ENCODE peak calls at places on chromosomes 5 and 9, in six cellular contexts. I, C, F, P, V and D are unnamed samples.

GRCh38 chr5:65924366-65925093 is 1.8 kb upstream of the ERBIN start:
- DNase-seq in I (no peak), C (no peak), F (no peak), P (peak), V (no peak), D (no peak)

GRCh38 chr9:21682981-21683380 is 119.5 kb upstream of the MTAP start:
- DNase-seq in I (no peak), C (no peak), F (no peak), P (no peak), V (peak), D (peak)

GRCh38 chr5:168234133-168234532 is 57.3 kb upstream of the WWC1 start:
- DNase-seq in I (no peak), C (no peak), F (no peak), P (no peak), V (peak), D (no peak)

GRCh38 chr5:66595877-66596790 is at the start of gene MAST4:
- DNase-seq in I (peak), C (peak), F (peak), P (peak), V (peak), D (peak)

GRCh38 chr5:169827769-169828168 is 152.5 kb downstream of the INSYN2B start:
- DNase-seq in I (no peak), C (no peak), F (no peak), P (no peak), V (no peak), D (peak)

GRCh38 chr5:32436553-32437262 is 7.8 kb downstream of the ZFR start:
- DNase-seq in I (no peak), C (no peak), F (no peak), P (no peak), V (no peak), D (no peak)

GRCh38 chr9:114856942-114857315 is 51.1 kb upstream of the TNFSF15 start:
- DNase-seq in I (no peak), C (no peak), F (no peak), P (no peak), V (peak), D (no peak)

GRCh38 chr9:90898229-90898628 is 96.6 kb downstream of the SYK start:
- DNase-seq in I (no peak), C (no peak), F (no peak), P (no peak), V (no peak), D (peak)

GRCh38 chr9:127219533-127219932 is 45.0 kb upstream of the GARNL3 start:
- DNase-seq in I (no peak), C (no peak), F (no peak), P (no peak), V (no peak), D (no peak)

GRCh38 chr9:64773491-64773931 is 511.5 kb downstream of the FOXD4L5 start:
- DNase-seq in I (no peak), C (no peak), F (no peak), P (no peak), V (peak), D (peak)

GRCh38 chr9:114504341-114505186 is 709 bp downstream of the WHRN start:
- DNase-seq in I (peak), C (peak), F (peak), P (peak), V (peak), D (peak)

GRCh38 chr9:23123048-23123632 is 676.5 kb downstream of the DMRTA1 start:
- DNase-seq in I (peak), C (peak), F (peak), P (peak), V (peak), D (peak)

GRCh38 chr9:136545065-136545965 is 533 bp downstream of the NOTCH1 start:
- DNase-seq in I (peak), C (no peak), F (no peak), P (no peak), V (no peak), D (peak)

GRCh38 chr5:36337592-36337991 is 35.9 kb upstream of the RANBP3L start:
- DNase-seq in I (no peak), C (no peak), F (no peak), P (no peak), V (no peak), D (no peak)

GRCh38 chr5:172891716-172892421 is 57.8 kb downstream of the ERGIC1 start:
- DNase-seq in I (no peak), C (no peak), F (no peak), P (no peak), V (no peak), D (peak)

GRCh38 chr9:21974230-21974541 is 20.0 kb downstream of the CDKN2A start:
- DNase-seq in I (no peak), C (no peak), F (no peak), P (no peak), V (no peak), D (no peak)

GRCh38 chr5:151509231-151509630 is 61.8 kb downstream of the SLC36A1 start:
- DNase-seq in I (no peak), C (no peak), F (no peak), P (no peak), V (no peak), D (no peak)

GRCh38 chr5:26237489-26237888 is 800.9 kb downstream of the CDH9 start:
- DNase-seq in I (no peak), C (no peak), F (no peak), P (no peak), V (no peak), D (no peak)

GRCh38 chr9:109972026-109973005 is 192.3 kb downstream of the PALM2AKAP2 start:
- DNase-seq in I (no peak), C (no peak), F (no peak), P (peak), V (no peak), D (no peak)

GRCh38 chr5:57171818-57172465 is 1.9 kb upstream of the GPBP1 start:
- DNase-seq in I (no peak), C (no peak), F (no peak), P (no peak), V (peak), D (no peak)

GRCh38 chr5:177049285-177049684 is 26.8 kb downstream of the ZNF346 start:
- DNase-seq in I (no peak), C (no peak), F (no peak), P (no peak), V (no peak), D (no peak)

GRCh38 chr5:170475269-170476000 is 28.4 kb upstream of the KCNIP1 start:
- DNase-seq in I (peak), C (no peak), F (no peak), P (no peak), V (no peak), D (no peak)

GRCh38 chr9:132791699-132792240 is 86.3 kb downstream of the AK8 start:
- DNase-seq in I (no peak), C (no peak), F (no peak), P (no peak), V (no peak), D (no peak)

GRCh38 chr5:50655067-50655809 is 11.2 kb upstream of the PARP8 start:
- DNase-seq in I (no peak), C (no peak), F (no peak), P (no peak), V (no peak), D (no peak)

GRCh38 chr9:121440265-121440664 is 59.4 kb downstream of the GGTA1 start:
- DNase-seq in I (peak), C (no peak), F (peak), P (no peak), V (no peak), D (peak)

GRCh38 chr5:175598774-175599173 is 59.1 kb upstream of the HRH2 start:
- DNase-seq in I (no peak), C (no peak), F (no peak), P (no peak), V (no peak), D (no peak)

GRCh38 chr9:119370816-119371215 is 1.6 kb upstream of the BRINP1 start:
- DNase-seq in I (peak), C (no peak), F (peak), P (no peak), V (peak), D (peak)

GRCh38 chr5:77095189-77095588 is 8.1 kb upstream of the ZBED3 start:
- DNase-seq in I (no peak), C (no peak), F (no peak), P (no peak), V (no peak), D (no peak)

GRCh38 chr9:85960688-85961093 is 19.7 kb downstream of the NAA35 start:
- DNase-seq in I (no peak), C (no peak), F (no peak), P (no peak), V (no peak), D (peak)

GRCh38 chr9:114364528-114365041 is 23.2 kb downstream of the AKNA start:
- DNase-seq in I (no peak), C (no peak), F (no peak), P (no peak), V (peak), D (peak)

GRCh38 chr5:174687503-174687902 is 36.9 kb upstream of the MSX2 start:
- DNase-seq in I (no peak), C (no peak), F (no peak), P (no peak), V (no peak), D (no peak)

GRCh38 chr9:96719538-96720315 is 58.2 kb downstream of the ZNF510 start:
- DNase-seq in I (no peak), C (peak), F (no peak), P (no peak), V (no peak), D (no peak)

GRCh38 chr5:80866372-80866771 is 93.8 kb upstream of the RASGRF2 start:
- DNase-seq in I (no peak), C (no peak), F (no peak), P (no peak), V (no peak), D (no peak)

GRCh38 chr9:116156621-116157314 is 3.2 kb downstream of the PAPPA start:
- DNase-seq in I (peak), C (peak), F (peak), P (peak), V (peak), D (peak)

DNA sequence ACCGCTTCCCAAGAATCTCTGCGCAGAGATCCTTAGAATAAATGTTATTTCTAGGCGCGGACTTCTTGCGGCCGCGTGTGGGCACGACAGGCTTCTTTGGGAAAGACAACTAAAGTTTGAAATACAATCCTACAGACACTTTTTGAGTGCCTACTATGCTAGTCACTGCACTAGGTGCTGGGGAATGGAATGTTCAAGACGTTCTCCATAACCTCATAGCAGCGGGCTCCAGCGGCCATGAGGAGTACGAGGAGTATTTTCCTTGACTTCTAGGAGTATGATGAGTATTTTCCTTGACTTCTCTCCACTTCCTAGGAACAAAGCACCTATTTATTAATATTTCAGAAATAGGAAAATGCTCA is 636 bp upstream of the PWWP2A start:
- DNase-seq in I (no peak), C (no peak), F (no peak), P (no peak), V (no peak), D (no peak)
- H3K4me3 ChIP-seq in I (no peak), C (no peak), F (no peak), P (peak), V (no peak), D (no peak)

DNA sequence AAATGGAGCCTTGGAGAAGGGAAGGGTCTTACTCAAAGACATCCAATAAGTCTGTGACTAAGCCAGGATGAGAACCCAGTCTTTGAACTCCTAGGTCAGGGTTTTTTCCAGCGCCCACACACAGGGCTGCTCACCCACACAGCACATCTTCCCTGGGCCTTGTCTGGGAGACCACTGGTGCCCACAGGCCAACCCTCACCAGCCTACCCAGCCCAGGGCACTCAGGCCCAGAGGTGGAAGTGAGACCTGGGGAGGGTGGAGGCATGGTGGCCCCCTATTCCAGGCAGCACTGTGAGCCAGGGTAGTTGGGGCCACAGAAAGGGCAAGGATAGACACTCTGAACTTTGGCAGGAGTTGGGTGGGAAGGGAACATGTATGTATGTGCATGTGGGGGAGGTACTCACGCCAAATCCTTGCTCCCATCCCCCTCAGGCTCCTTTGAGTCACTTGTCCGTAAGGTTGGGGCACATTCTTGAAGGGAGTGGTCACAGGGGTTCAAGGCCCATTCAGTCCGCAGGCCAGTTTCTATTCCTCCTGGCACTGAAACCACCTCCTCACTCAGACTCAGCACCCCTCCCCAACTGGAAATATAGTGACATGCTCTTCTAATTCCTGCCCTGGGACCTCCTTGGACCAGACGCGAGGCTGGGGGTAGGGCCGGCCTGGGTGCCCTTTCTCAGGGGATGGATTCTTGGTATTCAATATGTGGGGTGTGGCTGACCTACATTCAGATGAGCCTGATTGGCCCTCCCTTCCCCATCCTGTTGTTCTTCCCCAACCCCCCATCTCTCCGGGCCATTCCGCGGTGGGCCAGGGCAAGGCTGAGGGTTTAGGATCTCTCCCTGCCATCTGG is 2.9 kb upstream of the SLC4A9 start:
- DNase-seq in I (no peak), C (no peak), F (no peak), P (no peak), V (no peak), D (no peak)
- H3K4me3 ChIP-seq in I (no peak), C (no peak), F (no peak), P (peak), V (no peak), D (no peak)

GRCh38 chr9:16869961-16870605 is 387 bp downstream of the BNC2 start:
- DNase-seq in I (peak), C (no peak), F (no peak), P (no peak), V (peak), D (no peak)

GRCh38 chr9:16868706-16869105 is 1.8 kb downstream of the BNC2 start:
- DNase-seq in I (no peak), C (no peak), F (no peak), P (no peak), V (peak), D (peak)

GRCh38 chr9:16867571-16868311 is 2.7 kb downstream of the BNC2 start:
- DNase-seq in I (peak), C (no peak), F (peak), P (no peak), V (peak), D (peak)

GRCh38 chr9:16870606-16871357 is at the start of gene BNC2:
- DNase-seq in I (peak), C (no peak), F (peak), P (no peak), V (peak), D (peak)

DNA sequence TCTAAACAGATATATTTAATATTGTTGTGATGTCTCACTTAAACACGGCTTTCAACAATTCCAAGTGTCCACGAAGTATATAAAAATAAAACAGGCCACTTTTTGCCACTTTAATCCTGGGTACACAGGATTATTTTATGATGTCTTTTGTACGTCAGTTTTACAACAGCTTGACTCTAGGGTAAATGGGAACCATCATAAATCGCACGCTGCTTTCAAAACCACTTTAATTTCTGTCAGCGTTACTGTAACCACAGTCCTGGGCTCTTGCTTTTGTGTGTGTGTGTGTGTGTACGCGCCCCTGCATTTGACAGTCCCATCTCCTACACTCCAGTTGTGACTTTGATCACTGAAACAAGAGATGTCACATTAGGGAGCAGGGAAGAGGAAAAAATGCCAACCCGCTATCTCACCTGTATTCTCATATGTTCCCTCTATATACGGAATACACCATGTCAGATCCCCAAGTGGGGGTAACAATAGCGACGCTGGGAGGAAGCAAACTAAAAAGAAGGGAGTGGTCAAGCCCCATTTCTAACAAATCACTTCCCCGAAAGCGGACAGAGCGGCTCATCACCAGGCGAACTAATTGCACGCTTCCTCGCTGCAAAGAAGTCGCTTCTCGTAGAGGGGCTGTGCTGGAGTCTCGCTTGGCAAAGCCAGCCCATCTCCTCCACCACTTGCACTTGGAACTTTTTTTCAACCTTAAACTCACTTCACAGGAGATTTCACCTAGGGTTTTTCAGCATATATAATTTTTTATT is 1.1 kb downstream of the BNC2 start:
- DNase-seq in I (peak), C (no peak), F (no peak), P (no peak), V (peak), D (peak)
- H3K4me3 ChIP-seq in I (peak), C (peak), F (peak), P (peak), V (peak), D (peak)

DNA sequence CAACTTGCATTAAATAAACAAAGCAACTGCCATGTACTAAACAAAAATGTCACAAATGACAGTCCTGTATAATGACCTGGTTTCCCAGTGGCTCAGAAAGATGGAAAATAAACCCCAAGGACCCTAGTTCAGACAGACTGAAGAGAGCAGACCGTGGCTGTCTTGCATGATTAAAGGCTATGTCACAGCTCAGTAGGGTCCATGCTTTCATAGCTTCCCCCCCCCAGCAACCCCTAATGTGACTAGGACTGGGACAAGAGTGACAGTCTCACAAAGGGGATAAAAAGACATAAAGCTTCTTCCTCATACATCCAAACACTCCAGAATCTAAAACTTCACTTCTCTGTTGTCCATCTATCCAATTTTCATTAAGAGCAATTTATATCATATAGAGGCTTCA is 113.6 kb downstream of the NR6A1 start:
- DNase-seq in I (no peak), C (no peak), F (no peak), P (no peak), V (no peak), D (no peak)
- H3K4me3 ChIP-seq in I (peak), C (no peak), F (no peak), P (peak), V (no peak), D (no peak)

GRCh38 chr9:129962376-129962765 is 80.6 kb downstream of the FNBP1 start:
- DNase-seq in I (peak), C (no peak), F (no peak), P (no peak), V (no peak), D (no peak)
- H3K4me3 ChIP-seq in I (peak), C (no peak), F (peak), P (peak), V (peak), D (peak)

DNA sequence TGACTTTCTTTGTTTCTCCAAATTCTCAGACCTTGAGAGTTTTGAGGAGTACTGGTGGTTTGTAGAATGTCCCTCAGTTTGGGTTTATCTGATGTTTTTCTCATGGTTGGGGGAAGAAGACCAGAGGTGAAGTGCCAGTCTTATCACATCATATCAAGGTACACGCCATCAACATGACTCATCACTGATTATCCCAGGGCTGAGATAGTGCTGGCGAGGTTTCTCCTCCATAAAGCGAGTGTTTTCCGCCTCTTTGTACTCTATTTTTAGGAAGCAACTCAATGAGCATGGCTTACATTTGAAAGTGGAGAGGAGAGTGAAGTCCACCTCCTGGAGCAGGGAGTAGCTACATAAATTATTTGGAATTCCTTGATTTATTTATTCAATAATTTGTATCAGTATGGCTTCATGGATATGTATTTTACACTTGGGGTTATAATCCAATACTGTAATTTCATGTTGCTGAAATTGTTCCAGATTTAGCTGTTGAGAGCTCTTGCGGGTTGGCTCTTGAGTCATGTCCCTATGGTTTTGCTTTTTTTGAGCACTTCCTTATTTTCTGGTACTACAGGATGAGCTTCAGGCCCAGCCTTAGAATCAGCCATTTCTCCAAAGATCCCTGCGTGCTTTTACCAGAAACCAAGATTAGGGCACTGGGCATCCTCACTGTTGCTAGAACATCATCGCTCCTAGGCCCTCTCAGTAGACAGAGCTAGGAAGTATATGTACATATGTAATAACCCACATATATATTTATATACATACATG is 23.8 kb downstream of the DCANP1 start:
- DNase-seq in I (no peak), C (no peak), F (peak), P (no peak), V (peak), D (no peak)
- H3K4me3 ChIP-seq in I (no peak), C (no peak), F (no peak), P (no peak), V (no peak), D (no peak)